ENCODE peak calls at places on chromosome 3, in ten cellular contexts. One of them, this sample, is unnamed.

GRCh38 chr3:151226825-151227224 is 23.8 kb upstream of the GPR171 start:
- DNase-seq in dorsolateral prefrontal cortex: no peak
- DNase-seq in upper lobe of right lung: no peak
- DNase-seq in stomach: no peak
- DNase-seq in body of pancreas: no peak
- DNase-seq in Peyer's patch: no peak
- DNase-seq in cardiac muscle cell: no peak
- DNase-seq in OCI-LY7: no peak
- DNase-seq in lower lobe of right lung: no peak
- DNase-seq in sigmoid colon: no peak
- DNase-seq in this sample: no peak

GRCh38 chr3:38586546-38587520 is 62.7 kb downstream of the SCN5A start:
- DNase-seq in stomach: peak; percentile 5
- DNase-seq in cardiac muscle cell: no peak
- DNase-seq in dorsolateral prefrontal cortex: no peak
- DNase-seq in OCI-LY7: no peak
- DNase-seq in sigmoid colon: no peak
- DNase-seq in body of pancreas: no peak
- DNase-seq in Peyer's patch: no peak
- DNase-seq in lower lobe of right lung: peak; percentile 28
- DNase-seq in upper lobe of right lung: peak; percentile 47
- DNase-seq in this sample: no peak

GRCh38 chr3:49607105-49607591 is 52.9 kb downstream of the BSN start:
- DNase-seq in stomach: peak; percentile 34
- DNase-seq in OCI-LY7: no peak
- DNase-seq in body of pancreas: no peak
- DNase-seq in cardiac muscle cell: no peak
- DNase-seq in upper lobe of right lung: peak; percentile 36
- DNase-seq in dorsolateral prefrontal cortex: peak; percentile 49
- DNase-seq in Peyer's patch: no peak
- DNase-seq in lower lobe of right lung: no peak
- DNase-seq in sigmoid colon: peak; percentile 37
- DNase-seq in this sample: no peak

GRCh38 chr3:109098245-109098644 is 19.7 kb downstream of the MORC1 start:
- DNase-seq in stomach: no peak
- DNase-seq in dorsolateral prefrontal cortex: no peak
- DNase-seq in lower lobe of right lung: no peak
- DNase-seq in upper lobe of right lung: no peak
- DNase-seq in Peyer's patch: no peak
- DNase-seq in body of pancreas: peak; percentile 48
- DNase-seq in OCI-LY7: peak; percentile 10
- DNase-seq in cardiac muscle cell: no peak
- DNase-seq in sigmoid colon: no peak
- DNase-seq in this sample: no peak

GRCh38 chr3:46383211-46383945 is 12.6 kb downstream of the CCR5 start:
- DNase-seq in dorsolateral prefrontal cortex: no peak
- DNase-seq in lower lobe of right lung: peak; percentile 67
- DNase-seq in stomach: peak; percentile 55
- DNase-seq in cardiac muscle cell: no peak
- DNase-seq in sigmoid colon: no peak
- DNase-seq in OCI-LY7: peak; percentile 63
- DNase-seq in Peyer's patch: peak; percentile 39
- DNase-seq in upper lobe of right lung: no peak
- DNase-seq in body of pancreas: no peak
- DNase-seq in this sample: no peak

GRCh38 chr3:55541016-55541415 is 53.9 kb upstream of the WNT5A start:
- DNase-seq in Peyer's patch: no peak
- DNase-seq in dorsolateral prefrontal cortex: no peak
- DNase-seq in cardiac muscle cell: no peak
- DNase-seq in body of pancreas: no peak
- DNase-seq in lower lobe of right lung: no peak
- DNase-seq in OCI-LY7: no peak
- DNase-seq in sigmoid colon: no peak
- DNase-seq in stomach: no peak
- DNase-seq in upper lobe of right lung: no peak
- DNase-seq in this sample: no peak

GRCh38 chr3:125602752-125603649 is 7.7 kb upstream of the OSBPL11 start:
- DNase-seq in stomach: no peak
- DNase-seq in dorsolateral prefrontal cortex: no peak
- DNase-seq in upper lobe of right lung: no peak
- DNase-seq in OCI-LY7: no peak
- DNase-seq in sigmoid colon: no peak
- DNase-seq in Peyer's patch: no peak
- DNase-seq in body of pancreas: peak; percentile 14
- DNase-seq in cardiac muscle cell: peak; percentile 65
- DNase-seq in lower lobe of right lung: no peak
- DNase-seq in this sample: no peak

GRCh38 chr3:87298111-87298718 is 21.8 kb upstream of the POU1F1 start:
- DNase-seq in stomach: no peak
- DNase-seq in sigmoid colon: no peak
- DNase-seq in upper lobe of right lung: no peak
- DNase-seq in Peyer's patch: no peak
- DNase-seq in lower lobe of right lung: no peak
- DNase-seq in body of pancreas: no peak
- DNase-seq in OCI-LY7: peak; percentile 38
- DNase-seq in cardiac muscle cell: peak; percentile 56
- DNase-seq in dorsolateral prefrontal cortex: no peak
- DNase-seq in this sample: no peak

GRCh38 chr3:21893250-21893649 is 142.2 kb upstream of the ZNF385D start:
- DNase-seq in Peyer's patch: no peak
- DNase-seq in cardiac muscle cell: peak; percentile 31
- DNase-seq in stomach: no peak
- DNase-seq in upper lobe of right lung: no peak
- DNase-seq in dorsolateral prefrontal cortex: no peak
- DNase-seq in OCI-LY7: no peak
- DNase-seq in lower lobe of right lung: no peak
- DNase-seq in body of pancreas: no peak
- DNase-seq in sigmoid colon: no peak
- DNase-seq in this sample: no peak

GRCh38 chr3:58237940-58238681 is 519 bp downstream of the ABHD6 start:
- DNase-seq in body of pancreas: peak; percentile 64
- DNase-seq in Peyer's patch: peak; percentile 72
- DNase-seq in stomach: peak; percentile 62
- DNase-seq in sigmoid colon: peak; percentile 88
- DNase-seq in cardiac muscle cell: no peak
- DNase-seq in upper lobe of right lung: peak; percentile 86
- DNase-seq in lower lobe of right lung: peak; percentile 84
- DNase-seq in OCI-LY7: peak; percentile 66
- DNase-seq in dorsolateral prefrontal cortex: peak; percentile 74
- DNase-seq in this sample: no peak

GRCh38 chr3:155805204-155805801 is 775 bp downstream of the C3orf33 start:
- DNase-seq in cardiac muscle cell: peak; percentile 28
- DNase-seq in Peyer's patch: no peak
- DNase-seq in upper lobe of right lung: peak; percentile 67
- DNase-seq in lower lobe of right lung: peak; percentile 49
- DNase-seq in sigmoid colon: peak; percentile 68
- DNase-seq in body of pancreas: peak; percentile 63
- DNase-seq in OCI-LY7: no peak
- DNase-seq in dorsolateral prefrontal cortex: no peak
- DNase-seq in stomach: peak; percentile 46
- DNase-seq in this sample: no peak

GRCh38 chr3:144394052-144394451 is 422.4 kb downstream of the DIPK2A start:
- DNase-seq in upper lobe of right lung: no peak
- DNase-seq in lower lobe of right lung: no peak
- DNase-seq in body of pancreas: no peak
- DNase-seq in cardiac muscle cell: no peak
- DNase-seq in dorsolateral prefrontal cortex: no peak
- DNase-seq in stomach: no peak
- DNase-seq in Peyer's patch: no peak
- DNase-seq in OCI-LY7: no peak
- DNase-seq in sigmoid colon: no peak
- DNase-seq in this sample: no peak

GRCh38 chr3:47016934-47017435 is 37.5 kb downstream of the NBEAL2 start:
- DNase-seq in OCI-LY7: peak; percentile 83
- DNase-seq in dorsolateral prefrontal cortex: no peak
- DNase-seq in sigmoid colon: no peak
- DNase-seq in Peyer's patch: peak; percentile 52
- DNase-seq in body of pancreas: no peak
- DNase-seq in upper lobe of right lung: no peak
- DNase-seq in stomach: no peak
- DNase-seq in lower lobe of right lung: no peak
- DNase-seq in cardiac muscle cell: peak; percentile 80
- DNase-seq in this sample: no peak

GRCh38 chr3:86938305-86938704 is 52.6 kb downstream of the VGLL3 start:
- DNase-seq in lower lobe of right lung: no peak
- DNase-seq in cardiac muscle cell: no peak
- DNase-seq in body of pancreas: no peak
- DNase-seq in stomach: no peak
- DNase-seq in Peyer's patch: no peak
- DNase-seq in OCI-LY7: no peak
- DNase-seq in sigmoid colon: no peak
- DNase-seq in dorsolateral prefrontal cortex: no peak
- DNase-seq in upper lobe of right lung: no peak
- DNase-seq in this sample: no peak

GRCh38 chr3:31929826-31930502 is 51.1 kb downstream of the OSBPL10 start:
- DNase-seq in stomach: no peak
- DNase-seq in sigmoid colon: no peak
- DNase-seq in upper lobe of right lung: no peak
- DNase-seq in OCI-LY7: peak; percentile 86
- DNase-seq in dorsolateral prefrontal cortex: no peak
- DNase-seq in cardiac muscle cell: no peak
- DNase-seq in lower lobe of right lung: no peak
- DNase-seq in Peyer's patch: no peak
- DNase-seq in body of pancreas: no peak
- DNase-seq in this sample: no peak

GRCh38 chr3:31934018-31934417 is 47.0 kb downstream of the OSBPL10 start:
- DNase-seq in lower lobe of right lung: no peak
- DNase-seq in Peyer's patch: peak; percentile 53
- DNase-seq in cardiac muscle cell: peak; percentile 40
- DNase-seq in upper lobe of right lung: no peak
- DNase-seq in OCI-LY7: peak; percentile 66
- DNase-seq in stomach: no peak
- DNase-seq in body of pancreas: no peak
- DNase-seq in sigmoid colon: no peak
- DNase-seq in dorsolateral prefrontal cortex: no peak
- DNase-seq in this sample: no peak

GRCh38 chr3:31936661-31937060 is 44.4 kb downstream of the OSBPL10 start:
- DNase-seq in sigmoid colon: no peak
- DNase-seq in cardiac muscle cell: peak; percentile 76
- DNase-seq in stomach: no peak
- DNase-seq in body of pancreas: no peak
- DNase-seq in upper lobe of right lung: no peak
- DNase-seq in dorsolateral prefrontal cortex: no peak
- DNase-seq in OCI-LY7: no peak
- DNase-seq in Peyer's patch: no peak
- DNase-seq in lower lobe of right lung: no peak
- DNase-seq in this sample: no peak

GRCh38 chr3:31934866-31935265 is 46.2 kb downstream of the OSBPL10 start:
- DNase-seq in OCI-LY7: no peak
- DNase-seq in upper lobe of right lung: no peak
- DNase-seq in sigmoid colon: no peak
- DNase-seq in body of pancreas: no peak
- DNase-seq in dorsolateral prefrontal cortex: no peak
- DNase-seq in Peyer's patch: no peak
- DNase-seq in lower lobe of right lung: no peak
- DNase-seq in cardiac muscle cell: peak; percentile 26
- DNase-seq in stomach: no peak
- DNase-seq in this sample: no peak

DNA sequence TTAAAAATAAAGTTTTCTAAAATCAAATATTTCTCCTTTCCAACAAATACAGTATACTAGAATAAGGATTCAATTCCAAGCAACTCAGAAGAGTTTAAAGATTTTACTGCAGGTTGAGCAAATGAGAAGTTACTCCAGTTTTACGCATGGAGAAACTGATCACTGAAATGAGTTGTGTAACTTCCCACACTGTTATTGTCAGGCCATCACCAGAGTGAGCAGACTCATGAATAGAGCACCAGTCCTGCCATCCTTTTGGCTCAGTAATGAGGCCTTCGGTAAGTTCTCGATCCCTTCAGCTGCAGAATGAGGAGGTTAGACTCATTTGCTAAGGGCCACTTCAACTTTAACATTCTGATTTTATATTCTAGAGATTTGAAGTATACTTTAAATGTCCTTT is 48.1 kb downstream of the OSBPL10 start:
- DNase-seq in dorsolateral prefrontal cortex: no peak
- DNase-seq in OCI-LY7: peak; percentile 46
- DNase-seq in body of pancreas: no peak
- DNase-seq in Peyer's patch: no peak
- DNase-seq in stomach: no peak
- DNase-seq in lower lobe of right lung: no peak
- DNase-seq in sigmoid colon: no peak
- DNase-seq in cardiac muscle cell: no peak
- DNase-seq in upper lobe of right lung: no peak
- DNase-seq in this sample: no peak
- H3K4me3 ChIP-seq in dorsolateral prefrontal cortex: no peak overlapping the region
- H3K4me3 ChIP-seq in OCI-LY7: peak overlapping the region; percentile 50
- H3K4me3 ChIP-seq in body of pancreas: no peak overlapping the region
- H3K4me3 ChIP-seq in Peyer's patch: no peak overlapping the region
- H3K4me3 ChIP-seq in stomach: no peak overlapping the region
- H3K4me3 ChIP-seq in lower lobe of right lung: no peak overlapping the region
- H3K4me3 ChIP-seq in sigmoid colon: no peak overlapping the region
- H3K4me3 ChIP-seq in cardiac muscle cell: no peak overlapping the region
- H3K4me3 ChIP-seq in upper lobe of right lung: no peak overlapping the region
- H3K4me3 ChIP-seq in this sample: no peak overlapping the region

GRCh38 chr3:130539005-130539404 is 22.0 kb downstream of the COL6A6 start:
- DNase-seq in cardiac muscle cell: peak; percentile 67
- DNase-seq in Peyer's patch: no peak
- DNase-seq in stomach: peak; percentile 39
- DNase-seq in lower lobe of right lung: peak; percentile 59
- DNase-seq in upper lobe of right lung: peak; percentile 67
- DNase-seq in OCI-LY7: peak; percentile 49
- DNase-seq in sigmoid colon: no peak
- DNase-seq in body of pancreas: peak; percentile 64
- DNase-seq in dorsolateral prefrontal cortex: no peak
- DNase-seq in this sample: no peak
- TF ChIP-seq CTCF in cardiac muscle cell: peak; percentile 85
- TF ChIP-seq CTCF in Peyer's patch: peak; percentile 40
- TF ChIP-seq CTCF in stomach: peak; percentile 39
- TF ChIP-seq CTCF in lower lobe of right lung: peak; percentile 56
- TF ChIP-seq CTCF in upper lobe of right lung: peak; percentile 53
- TF ChIP-seq CTCF in OCI-LY7: peak; percentile 79
- TF ChIP-seq CTCF in sigmoid colon: no peak
- TF ChIP-seq CTCF in body of pancreas: peak; percentile 60
- TF ChIP-seq CTCF in dorsolateral prefrontal cortex: peak; percentile 35
- TF ChIP-seq CTCF in this sample: peak; percentile 76

DNA sequence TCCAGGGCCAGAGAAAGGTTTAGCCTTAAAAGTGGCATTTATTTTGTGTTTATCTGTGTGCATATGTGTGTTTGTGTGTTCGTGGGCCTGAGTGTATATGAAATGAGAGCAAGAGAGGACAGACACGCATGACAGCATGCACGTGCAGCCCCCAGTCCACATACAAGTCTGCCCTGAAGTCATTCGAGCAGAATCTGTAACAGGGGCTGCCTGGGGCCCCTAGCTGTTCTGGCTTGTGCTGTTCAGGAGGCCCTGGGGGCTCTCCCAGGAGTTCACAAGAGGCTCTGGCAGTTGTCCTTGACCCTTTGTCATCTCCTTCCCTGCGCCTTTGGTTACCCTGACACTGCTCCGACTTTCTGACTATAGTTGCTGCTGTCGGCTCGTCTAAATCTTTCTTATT is 18.2 kb upstream of the TRAK1 start:
- DNase-seq in Peyer's patch: no peak
- DNase-seq in lower lobe of right lung: no peak
- DNase-seq in stomach: no peak
- DNase-seq in dorsolateral prefrontal cortex: no peak
- DNase-seq in upper lobe of right lung: no peak
- DNase-seq in cardiac muscle cell: no peak
- DNase-seq in OCI-LY7: peak; percentile 59
- DNase-seq in body of pancreas: no peak
- DNase-seq in sigmoid colon: no peak
- DNase-seq in this sample: no peak
- H3K4me3 ChIP-seq in Peyer's patch: no peak overlapping the region
- H3K4me3 ChIP-seq in lower lobe of right lung: peak overlapping the region; percentile 38
- H3K4me3 ChIP-seq in stomach: no peak overlapping the region
- H3K4me3 ChIP-seq in dorsolateral prefrontal cortex: peak overlapping the region; percentile 55
- H3K4me3 ChIP-seq in upper lobe of right lung: no peak overlapping the region
- H3K4me3 ChIP-seq in cardiac muscle cell: no peak overlapping the region
- H3K4me3 ChIP-seq in OCI-LY7: peak overlapping the region; percentile 61
- H3K4me3 ChIP-seq in body of pancreas: no peak overlapping the region
- H3K4me3 ChIP-seq in sigmoid colon: peak overlapping the region; percentile 27
- H3K4me3 ChIP-seq in this sample: no peak overlapping the region

GRCh38 chr3:43206632-43207031 is 79.7 kb upstream of the SNRK start:
- DNase-seq in Peyer's patch: no peak
- DNase-seq in OCI-LY7: no peak
- DNase-seq in stomach: no peak
- DNase-seq in dorsolateral prefrontal cortex: no peak
- DNase-seq in upper lobe of right lung: no peak
- DNase-seq in lower lobe of right lung: no peak
- DNase-seq in body of pancreas: no peak
- DNase-seq in cardiac muscle cell: no peak
- DNase-seq in sigmoid colon: no peak
- DNase-seq in this sample: no peak
- TF ChIP-seq CTCF in Peyer's patch: no peak
- TF ChIP-seq CTCF in OCI-LY7: peak; percentile 33
- TF ChIP-seq CTCF in stomach: no peak
- TF ChIP-seq CTCF in dorsolateral prefrontal cortex: no peak
- TF ChIP-seq CTCF in upper lobe of right lung: no peak
- TF ChIP-seq CTCF in lower lobe of right lung: no peak
- TF ChIP-seq CTCF in body of pancreas: no peak
- TF ChIP-seq CTCF in cardiac muscle cell: no peak
- TF ChIP-seq CTCF in sigmoid colon: no peak
- TF ChIP-seq CTCF in this sample: no peak

This sample was measured in GM12864.